ENCODE peak calls at places on chromosomes 11 and 22, in six cellular contexts. F is GM23338, O is cardiac muscle cell, Z is thoracic aorta, N is astrocyte of the spinal cord, Q is mammary epithelial cell. Y is an unnamed sample.

GRCh38 chr11:88552377-88553029 is 215.0 kb upstream of the CTSC start:
- DNase-seq in F (peak), N (no peak), Q (peak), Z (no peak), O (peak), Y (peak)

GRCh38 chr11:112374486-112375140 is 114.0 kb upstream of the PLET1 start:
- DNase-seq in N (no peak), F (peak), Z (no peak), Q (no peak), O (no peak), Y (no peak)

GRCh38 chr22:43854151-43854785 is 8.0 kb downstream of the SULT4A1 start:
- DNase-seq in Q (no peak), Z (no peak), O (no peak), N (no peak), F (no peak), Y (no peak)

GRCh38 chr11:16278273-16278672 is 78.1 kb downstream of the SOX6 start:
- DNase-seq in Q (peak), Z (no peak), O (no peak), F (no peak), N (no peak), Y (no peak)

GRCh38 chr11:405976-406795 is 8.6 kb downstream of the SIGIRR start:
- DNase-seq in F (no peak), N (no peak), O (no peak), Q (no peak), Z (no peak), Y (peak)

GRCh38 chr22:33605201-33605600 is 315.1 kb downstream of the LARGE1 start:
- DNase-seq in F (no peak), Q (no peak), N (no peak), O (no peak), Z (no peak), Y (no peak)

GRCh38 chr22:25892678-25893077 is 150.7 kb downstream of the MYO18B start:
- DNase-seq in Z (no peak), N (no peak), O (no peak), F (peak), Q (no peak), Y (no peak)

GRCh38 chr11:8809185-8809584 is 101.8 kb upstream of the AKIP1 start:
- DNase-seq in Q (peak), Z (no peak), F (no peak), N (peak), O (no peak), Y (no peak)

GRCh38 chr22:50612715-50613221 is 12.2 kb downstream of the MAPK8IP2 start:
- DNase-seq in Q (no peak), O (no peak), Z (no peak), F (peak), N (no peak), Y (no peak)

GRCh38 chr11:20159680-20160381 is 444 bp downstream of the DBX1 start:
- DNase-seq in Z (no peak), Q (no peak), N (no peak), F (peak), O (no peak), Y (no peak)

GRCh38 chr11:61152816-61153592 is 8.2 kb downstream of the VPS37C start:
- DNase-seq in F (no peak), O (peak), N (peak), Q (peak), Z (no peak), Y (no peak)

GRCh38 chr11:44380009-44380313 is 70.0 kb upstream of the ALX4 start:
- DNase-seq in Q (no peak), O (no peak), Z (no peak), F (no peak), N (no peak), Y (no peak)

GRCh38 chr11:110311783-110312578 is 15.6 kb upstream of the RDX start:
- DNase-seq in Q (no peak), F (no peak), O (peak), N (peak), Z (no peak), Y (no peak)

GRCh38 chr22:20651286-20651685 is 122.6 kb upstream of the SERPIND1 start:
- DNase-seq in Z (no peak), Q (no peak), F (no peak), O (no peak), N (no peak), Y (no peak)

GRCh38 chr22:17095538-17095937 is 10.7 kb downstream of the IL17RA start:
- DNase-seq in Q (no peak), F (peak), O (no peak), N (no peak), Z (no peak), Y (peak)

GRCh38 chr11:9726313-9727022 is 62.6 kb downstream of the SWAP70 start:
- DNase-seq in O (peak), Z (no peak), Q (peak), F (no peak), N (peak), Y (no peak)

GRCh38 chr11:70668204-70669202 is 270.2 kb downstream of the CTTN start:
- DNase-seq in Z (no peak), N (peak), O (no peak), F (no peak), Q (no peak), Y (no peak)

GRCh38 chr11:76621866-76622265 is 48.7 kb downstream of the LRRC32 start:
- DNase-seq in Q (no peak), N (no peak), F (no peak), Z (no peak), O (peak), Y (no peak)

GRCh38 chr22:22348127-22348814 is 103.7 kb downstream of the VPREB1 start:
- DNase-seq in O (no peak), F (peak), Z (no peak), Q (no peak), N (no peak), Y (no peak)

GRCh38 chr22:17946691-17947367 is 77.5 kb downstream of the MICAL3 start:
- DNase-seq in N (no peak), O (no peak), F (no peak), Q (peak), Z (no peak), Y (no peak)

GRCh38 chr11:96338910-96339703 is 3.9 kb downstream of the MAML2 start:
- DNase-seq in O (peak), N (peak), F (peak), Z (no peak), Q (peak), Y (no peak)

DNA sequence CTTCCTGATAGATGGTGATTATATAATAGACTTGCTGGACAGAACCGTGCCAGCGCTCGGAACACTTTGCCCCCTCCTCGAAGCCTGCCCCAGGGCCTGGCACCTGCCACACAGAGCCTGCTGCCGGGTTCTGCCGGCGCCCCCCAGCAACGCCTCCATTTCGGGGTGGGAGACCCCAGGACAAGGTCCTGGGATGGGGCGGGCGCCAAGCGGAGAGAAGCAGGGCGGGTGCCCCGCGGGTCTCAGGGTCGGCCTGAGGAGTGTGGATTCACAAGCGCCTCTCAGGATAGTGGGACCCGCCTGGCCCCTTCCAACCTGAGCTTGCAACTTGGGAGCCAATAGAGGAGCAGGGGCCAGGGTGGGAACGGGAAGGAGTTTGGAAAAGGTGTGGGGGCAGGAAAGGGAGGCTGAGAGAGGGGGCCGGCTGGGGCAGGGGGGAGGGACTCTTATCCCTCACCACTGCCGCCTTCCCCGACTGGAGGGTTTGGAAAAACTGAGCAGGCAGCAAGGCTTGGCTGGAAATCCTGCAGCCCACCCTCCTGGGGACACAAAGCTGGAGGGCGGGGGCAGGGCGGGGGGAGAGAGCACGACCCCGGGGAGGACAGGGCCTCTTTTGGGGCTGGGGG is 3.3 kb upstream of the BCL9L start:
- DNase-seq in N (peak), O (peak), Q (peak), F (peak), Z (no peak), Y (peak)
- TF ChIP-seq CTCF in N (no peak), O (no peak), Q (peak), F (no peak), Z (no peak), Y (no peak)

DNA sequence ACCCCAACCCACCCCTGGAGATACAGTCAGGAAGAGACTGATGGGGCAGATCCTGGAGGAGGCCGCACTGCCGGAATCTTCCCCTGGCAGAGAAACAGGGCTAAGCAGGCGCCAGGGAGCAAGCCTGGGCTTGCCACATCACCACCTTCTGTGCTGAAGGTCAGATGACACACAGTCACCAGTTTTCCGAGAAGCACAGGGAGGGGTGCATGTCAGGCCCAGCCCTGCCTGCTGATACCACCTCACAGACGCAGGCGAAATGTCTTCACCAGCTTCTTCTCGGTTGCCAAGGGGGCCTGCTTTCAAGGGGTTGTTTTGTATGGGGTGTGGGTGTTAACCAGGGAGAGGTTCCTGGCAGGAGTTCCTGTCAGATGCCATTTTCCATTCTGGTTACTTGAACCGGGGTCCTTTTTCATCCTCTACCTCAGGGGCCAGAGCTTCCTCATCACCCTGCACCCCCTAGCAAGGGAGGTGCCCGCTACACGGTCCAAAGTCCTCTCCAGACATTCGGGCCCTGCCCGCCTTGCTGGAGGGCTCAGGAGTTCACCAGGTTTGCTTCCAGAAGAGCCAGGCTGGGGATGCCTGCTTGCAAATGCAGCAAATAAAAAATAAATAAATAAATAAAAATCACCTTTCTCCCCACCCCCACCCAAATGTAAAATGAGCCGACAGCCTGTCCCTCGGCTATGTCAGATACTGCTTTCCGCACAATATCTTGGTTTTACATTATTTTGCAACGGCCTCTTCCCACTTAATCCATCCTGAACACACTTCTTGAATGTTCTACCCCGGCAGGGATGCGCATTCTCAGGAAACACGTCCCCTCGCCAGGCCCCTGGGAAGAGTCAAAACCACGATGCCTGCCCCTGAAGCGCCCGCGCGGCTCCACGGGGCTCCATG is 1.1 kb upstream of the NEAT1 start:
- DNase-seq in Q (peak), N (peak), Z (peak), F (peak), O (peak), Y (no peak)
- TF ChIP-seq CTCF in Q (no peak), N (no peak), Z (no peak), F (no peak), O (no peak), Y (no peak)

GRCh38 chr11:17887779-17888178 is 125.1 kb downstream of the SERGEF start:
- DNase-seq in O (peak), Q (no peak), N (no peak), F (peak), Z (no peak), Y (peak)

GRCh38 chr11:17892409-17892808 is 120.4 kb downstream of the SERGEF start:
- DNase-seq in O (no peak), Z (no peak), F (no peak), Q (no peak), N (no peak), Y (no peak)

GRCh38 chr11:17894929-17895658 is 117.8 kb downstream of the SERGEF start:
- DNase-seq in Z (no peak), Q (no peak), O (peak), N (no peak), F (no peak), Y (no peak)

DNA sequence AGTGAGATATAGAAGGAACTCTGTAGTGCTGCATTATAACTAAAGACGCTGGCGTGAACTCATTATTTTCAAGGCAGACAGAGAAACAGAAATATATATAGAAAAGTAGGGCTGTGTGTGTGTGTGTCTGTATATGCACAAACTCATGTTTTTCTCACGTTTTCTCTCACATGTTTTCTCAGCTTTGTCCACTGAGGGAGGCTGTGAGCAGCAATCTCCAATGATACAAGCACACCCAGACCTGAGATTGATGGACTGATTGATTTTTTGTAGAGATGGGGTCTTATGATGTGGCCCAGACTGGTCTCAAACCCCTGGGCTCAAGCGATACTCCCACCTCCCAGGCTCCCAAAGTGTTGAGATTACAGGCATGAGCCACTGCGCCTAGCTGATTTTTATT is 122.5 kb downstream of the SERGEF start:
- DNase-seq in Q (no peak), N (no peak), O (no peak), Z (no peak), F (peak), Y (no peak)
- TF ChIP-seq CTCF in Q (peak), N (peak), O (peak), Z (no peak), F (peak), Y (no peak)

GRCh38 chr22:38858492-38858891 is 13.5 kb downstream of the CBX6 start:
- DNase-seq in N (no peak), Z (no peak), F (no peak), Q (no peak), O (no peak), Y (no peak)
- TF ChIP-seq CTCF in N (no peak), Z (no peak), F (no peak), Q (no peak), O (no peak), Y (no peak)

DNA sequence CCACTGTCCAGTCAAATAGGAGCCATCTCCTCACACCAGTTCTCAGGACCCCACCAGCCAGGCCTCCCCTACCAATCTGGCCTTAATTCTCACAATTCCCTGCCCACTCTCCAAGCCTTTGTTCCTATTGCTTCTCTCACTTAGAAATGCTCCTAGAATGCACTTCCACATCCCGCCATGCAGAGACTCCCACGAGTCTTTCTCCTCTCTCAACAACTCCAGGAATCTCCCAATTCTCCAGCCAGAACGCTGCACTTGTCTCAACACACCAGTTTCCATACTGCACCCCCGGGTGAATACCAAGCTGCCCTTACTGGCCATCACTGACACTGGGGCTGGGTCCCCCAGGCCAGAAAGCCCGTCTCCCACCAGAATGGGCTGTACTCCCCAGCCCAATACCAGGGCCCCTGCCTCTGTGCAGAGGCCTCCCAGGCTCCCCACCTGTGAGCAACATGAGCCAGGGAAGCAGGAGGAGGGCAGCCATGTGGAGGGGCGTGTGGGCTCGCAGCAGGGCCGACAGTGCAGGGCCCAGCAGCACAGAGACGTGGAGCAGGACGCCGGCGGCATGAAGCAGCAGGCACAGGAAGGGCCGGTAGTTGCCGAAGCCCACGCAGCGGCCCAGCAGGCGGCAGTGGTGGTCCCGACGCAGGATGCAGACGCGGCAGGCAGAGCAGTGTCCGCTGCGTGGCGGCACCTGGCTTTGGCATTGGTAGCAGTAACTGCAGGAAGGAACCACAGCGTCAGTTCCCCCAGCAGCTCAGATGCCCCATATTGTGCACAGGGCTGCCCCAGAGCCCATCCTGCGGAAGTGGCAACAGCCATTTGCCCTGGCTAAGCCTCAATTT is 2.4 kb downstream of the ZDHHC24 start:
- DNase-seq in N (peak), Q (no peak), Z (no peak), O (peak), F (peak), Y (peak)
- TF ChIP-seq CTCF in N (peak), Q (no peak), Z (peak), O (peak), F (peak), Y (peak)